ENCODE peak calls at places on chromosomes 5 and 9, in nine cellular contexts. One of them, this sample, is unnamed.

GRCh38 chr5:100165309-100165708 is 369.9 kb upstream of the FAM174A start:
- DNase-seq in thoracic aorta: no peak
- DNase-seq in Peyer's patch: no peak
- DNase-seq in AG04449: no peak
- DNase-seq in AG09319: no peak
- DNase-seq in progenitor cell of endocrine pancreas: no peak
- DNase-seq in mesothelial cell of epicardium: no peak
- DNase-seq in pancreas: no peak
- DNase-seq in endodermal cell: no peak
- DNase-seq in this sample: no peak

GRCh38 chr5:172530835-172531703 is 76.7 kb upstream of the SH3PXD2B start:
- DNase-seq in thoracic aorta: no peak
- DNase-seq in Peyer's patch: no peak
- DNase-seq in AG04449: no peak
- DNase-seq in AG09319: no peak
- DNase-seq in progenitor cell of endocrine pancreas: no peak
- DNase-seq in mesothelial cell of epicardium: peak; percentile 21
- DNase-seq in pancreas: no peak
- DNase-seq in endodermal cell: peak; percentile 27
- DNase-seq in this sample: no peak

GRCh38 chr5:179605026-179605833 is 18.2 kb downstream of the HNRNPH1 start:
- DNase-seq in thoracic aorta: no peak
- DNase-seq in Peyer's patch: no peak
- DNase-seq in AG04449: no peak
- DNase-seq in AG09319: no peak
- DNase-seq in progenitor cell of endocrine pancreas: no peak
- DNase-seq in mesothelial cell of epicardium: no peak
- DNase-seq in pancreas: no peak
- DNase-seq in endodermal cell: no peak
- DNase-seq in this sample: no peak

GRCh38 chr9:79431019-79431679 is 140.6 kb upstream of the TLE4 start:
- DNase-seq in thoracic aorta: no peak
- DNase-seq in Peyer's patch: no peak
- DNase-seq in AG04449: no peak
- DNase-seq in AG09319: no peak
- DNase-seq in progenitor cell of endocrine pancreas: no peak
- DNase-seq in mesothelial cell of epicardium: no peak
- DNase-seq in pancreas: no peak
- DNase-seq in endodermal cell: no peak
- DNase-seq in this sample: no peak

GRCh38 chr9:109320734-109321448 is at the start of gene EPB41L4B:
- DNase-seq in thoracic aorta: peak; percentile 32
- DNase-seq in Peyer's patch: peak; percentile 72
- DNase-seq in AG04449: peak; percentile 21
- DNase-seq in AG09319: peak; percentile 45
- DNase-seq in progenitor cell of endocrine pancreas: peak; percentile 96
- DNase-seq in mesothelial cell of epicardium: peak; percentile 97
- DNase-seq in pancreas: peak; percentile 97
- DNase-seq in endodermal cell: peak; percentile 98
- DNase-seq in this sample: peak; percentile 61

GRCh38 chr5:123450114-123450513 is 26.9 kb upstream of the CEP120 start:
- DNase-seq in thoracic aorta: no peak
- DNase-seq in Peyer's patch: no peak
- DNase-seq in AG04449: no peak
- DNase-seq in AG09319: no peak
- DNase-seq in progenitor cell of endocrine pancreas: no peak
- DNase-seq in mesothelial cell of epicardium: no peak
- DNase-seq in pancreas: no peak
- DNase-seq in endodermal cell: no peak
- DNase-seq in this sample: no peak

GRCh38 chr9:27425827-27426716 is 98.0 kb upstream of the IFNK start:
- DNase-seq in thoracic aorta: no peak
- DNase-seq in Peyer's patch: no peak
- DNase-seq in AG04449: no peak
- DNase-seq in AG09319: no peak
- DNase-seq in progenitor cell of endocrine pancreas: no peak
- DNase-seq in mesothelial cell of epicardium: no peak
- DNase-seq in pancreas: no peak
- DNase-seq in endodermal cell: peak; percentile 66
- DNase-seq in this sample: no peak

GRCh38 chr9:124327488-124327887 is 69.7 kb downstream of the NEK6 start:
- DNase-seq in thoracic aorta: no peak
- DNase-seq in Peyer's patch: no peak
- DNase-seq in AG04449: no peak
- DNase-seq in AG09319: no peak
- DNase-seq in progenitor cell of endocrine pancreas: no peak
- DNase-seq in mesothelial cell of epicardium: no peak
- DNase-seq in pancreas: no peak
- DNase-seq in endodermal cell: no peak
- DNase-seq in this sample: no peak

GRCh38 chr9:105157178-105157583 is 87.3 kb upstream of the SLC44A1 start:
- DNase-seq in thoracic aorta: no peak
- DNase-seq in Peyer's patch: peak; percentile 20
- DNase-seq in AG04449: peak; percentile 41
- DNase-seq in AG09319: peak; percentile 64
- DNase-seq in progenitor cell of endocrine pancreas: no peak
- DNase-seq in mesothelial cell of epicardium: no peak
- DNase-seq in pancreas: peak; percentile 47
- DNase-seq in endodermal cell: peak; percentile 65
- DNase-seq in this sample: no peak

GRCh38 chr9:71506821-71507220 is 261.5 kb downstream of the CEMIP2 start:
- DNase-seq in thoracic aorta: no peak
- DNase-seq in Peyer's patch: no peak
- DNase-seq in AG04449: no peak
- DNase-seq in AG09319: no peak
- DNase-seq in progenitor cell of endocrine pancreas: no peak
- DNase-seq in mesothelial cell of epicardium: no peak
- DNase-seq in pancreas: no peak
- DNase-seq in endodermal cell: no peak
- DNase-seq in this sample: no peak

GRCh38 chr9:127828262-127829031 is 25.8 kb downstream of the FPGS start:
- DNase-seq in thoracic aorta: peak; percentile 78
- DNase-seq in Peyer's patch: peak; percentile 39
- DNase-seq in AG04449: no peak
- DNase-seq in AG09319: peak; percentile 29
- DNase-seq in progenitor cell of endocrine pancreas: peak; percentile 63
- DNase-seq in mesothelial cell of epicardium: peak; percentile 70
- DNase-seq in pancreas: peak; percentile 73
- DNase-seq in endodermal cell: peak; percentile 99
- DNase-seq in this sample: no peak

GRCh38 chr5:40277161-40277906 is 402.4 kb upstream of the PTGER4 start:
- DNase-seq in thoracic aorta: no peak
- DNase-seq in Peyer's patch: no peak
- DNase-seq in AG04449: no peak
- DNase-seq in AG09319: no peak
- DNase-seq in progenitor cell of endocrine pancreas: no peak
- DNase-seq in mesothelial cell of epicardium: no peak
- DNase-seq in pancreas: no peak
- DNase-seq in endodermal cell: no peak
- DNase-seq in this sample: no peak

GRCh38 chr5:10880934-10881333 is 119.9 kb upstream of the DAP start:
- DNase-seq in thoracic aorta: no peak
- DNase-seq in Peyer's patch: no peak
- DNase-seq in AG04449: no peak
- DNase-seq in AG09319: no peak
- DNase-seq in progenitor cell of endocrine pancreas: no peak
- DNase-seq in mesothelial cell of epicardium: no peak
- DNase-seq in pancreas: no peak
- DNase-seq in endodermal cell: no peak
- DNase-seq in this sample: no peak

GRCh38 chr5:10886497-10886896 is 125.5 kb upstream of the DAP start:
- DNase-seq in thoracic aorta: no peak
- DNase-seq in Peyer's patch: no peak
- DNase-seq in AG04449: no peak
- DNase-seq in AG09319: no peak
- DNase-seq in progenitor cell of endocrine pancreas: no peak
- DNase-seq in mesothelial cell of epicardium: no peak
- DNase-seq in pancreas: no peak
- DNase-seq in endodermal cell: no peak
- DNase-seq in this sample: no peak

DNA sequence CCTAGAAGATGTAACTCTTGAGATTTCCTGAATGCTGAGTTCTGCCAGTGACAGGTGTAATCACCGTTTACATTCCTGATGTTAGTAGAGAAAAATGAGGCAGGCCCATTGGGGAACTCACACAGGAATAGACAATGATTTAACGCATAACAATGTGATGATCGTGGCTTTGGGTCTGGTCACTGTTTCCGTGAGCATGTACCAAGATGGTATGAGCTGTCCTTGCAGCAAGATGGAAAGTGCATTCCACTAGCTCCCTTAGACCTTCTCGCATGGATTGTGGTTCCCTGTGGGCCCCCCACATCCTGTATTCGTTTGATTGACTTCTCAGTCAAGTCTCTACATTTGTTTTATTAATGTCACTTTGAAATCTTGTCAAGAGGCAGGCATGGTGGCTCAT is 124.0 kb upstream of the DAP start:
- DNase-seq in thoracic aorta: no peak
- DNase-seq in Peyer's patch: no peak
- DNase-seq in AG04449: no peak
- DNase-seq in AG09319: no peak
- DNase-seq in progenitor cell of endocrine pancreas: no peak
- DNase-seq in mesothelial cell of epicardium: no peak
- DNase-seq in pancreas: no peak
- DNase-seq in endodermal cell: no peak
- DNase-seq in this sample: no peak
- TF ChIP-seq CTCF in thoracic aorta: no peak
- TF ChIP-seq CTCF in Peyer's patch: no peak
- TF ChIP-seq CTCF in AG04449: no peak
- TF ChIP-seq CTCF in AG09319: no peak
- TF ChIP-seq CTCF in progenitor cell of endocrine pancreas: no peak
- TF ChIP-seq CTCF in mesothelial cell of epicardium: no peak
- TF ChIP-seq CTCF in pancreas: no peak
- TF ChIP-seq CTCF in endodermal cell: no peak
- TF ChIP-seq CTCF in this sample: no peak

DNA sequence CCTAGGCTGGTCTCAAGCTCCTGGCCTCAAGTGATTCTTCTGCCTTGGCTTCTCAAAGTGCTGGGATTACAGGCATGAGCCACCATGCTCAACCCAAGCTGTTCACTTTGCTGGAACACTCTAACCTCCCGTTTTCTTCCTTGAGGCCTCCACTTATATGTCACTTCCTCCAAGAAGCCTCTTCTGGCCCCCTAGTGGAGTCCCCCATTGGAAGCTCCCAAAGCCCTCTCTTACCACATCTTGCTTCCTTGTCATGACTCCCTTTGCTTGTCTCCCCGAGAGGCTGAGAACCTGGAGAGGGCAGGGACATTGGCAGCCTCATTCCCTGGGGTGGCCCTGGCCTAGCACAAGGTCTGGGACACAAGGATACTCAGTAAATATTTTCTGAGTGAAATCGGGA is 80.8 kb downstream of the PDE6A start:
- DNase-seq in thoracic aorta: no peak
- DNase-seq in Peyer's patch: no peak
- DNase-seq in AG04449: no peak
- DNase-seq in AG09319: no peak
- DNase-seq in progenitor cell of endocrine pancreas: no peak
- DNase-seq in mesothelial cell of epicardium: no peak
- DNase-seq in pancreas: no peak
- DNase-seq in endodermal cell: no peak
- DNase-seq in this sample: no peak
- TF ChIP-seq CTCF in thoracic aorta: no peak
- TF ChIP-seq CTCF in Peyer's patch: no peak
- TF ChIP-seq CTCF in AG04449: no peak
- TF ChIP-seq CTCF in AG09319: no peak
- TF ChIP-seq CTCF in progenitor cell of endocrine pancreas: no peak
- TF ChIP-seq CTCF in mesothelial cell of epicardium: no peak
- TF ChIP-seq CTCF in pancreas: no peak
- TF ChIP-seq CTCF in endodermal cell: peak; percentile 43
- TF ChIP-seq CTCF in this sample: no peak

DNA sequence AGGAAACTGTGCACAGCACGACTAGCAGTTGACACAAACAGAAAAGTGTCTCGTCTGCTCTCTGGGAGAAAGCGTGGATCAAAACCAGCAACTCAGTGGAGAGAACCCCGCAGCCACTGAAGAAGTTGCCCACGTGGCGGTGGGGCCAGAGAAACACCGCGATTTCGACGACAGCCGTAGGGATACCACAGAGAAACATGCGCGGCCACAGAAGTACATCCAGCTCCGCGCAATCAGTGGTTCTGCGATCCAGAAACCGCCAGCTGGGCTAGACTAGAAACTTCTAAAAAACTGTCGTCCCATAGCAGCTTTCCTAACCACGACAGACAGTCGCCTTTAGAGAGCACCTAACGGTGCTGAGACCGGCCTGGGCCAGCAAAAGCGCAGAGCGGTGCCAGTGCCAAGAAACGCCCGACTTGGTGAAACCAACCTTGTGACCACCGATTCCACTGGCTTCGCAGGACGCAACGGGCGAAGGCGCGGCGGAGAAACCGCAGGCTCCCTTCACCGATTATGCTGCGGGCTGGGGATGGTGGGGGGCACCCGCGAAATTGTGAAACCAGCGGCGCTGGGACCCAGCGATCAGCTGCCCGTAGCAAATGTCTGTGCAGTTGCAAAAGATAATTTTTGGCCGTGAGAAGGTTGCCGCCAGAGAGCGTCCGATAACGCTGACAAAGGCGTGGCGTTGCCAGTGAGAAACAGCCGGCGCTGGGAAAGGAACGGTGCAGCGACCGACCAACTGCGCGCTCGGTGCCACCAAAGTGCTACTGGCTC is 2.7 kb upstream of the ANXA2R start:
- DNase-seq in thoracic aorta: no peak
- DNase-seq in Peyer's patch: peak; percentile 68
- DNase-seq in AG04449: no peak
- DNase-seq in AG09319: no peak
- DNase-seq in progenitor cell of endocrine pancreas: no peak
- DNase-seq in mesothelial cell of epicardium: peak; percentile 68
- DNase-seq in pancreas: peak; percentile 62
- DNase-seq in endodermal cell: peak; percentile 76
- DNase-seq in this sample: no peak
- TF ChIP-seq CTCF in thoracic aorta: no peak
- TF ChIP-seq CTCF in Peyer's patch: no peak
- TF ChIP-seq CTCF in AG04449: peak; percentile 22
- TF ChIP-seq CTCF in AG09319: peak; percentile 25
- TF ChIP-seq CTCF in progenitor cell of endocrine pancreas: no peak
- TF ChIP-seq CTCF in mesothelial cell of epicardium: no peak
- TF ChIP-seq CTCF in pancreas: no peak
- TF ChIP-seq CTCF in endodermal cell: peak; percentile 3
- TF ChIP-seq CTCF in this sample: peak; percentile 6

DNA sequence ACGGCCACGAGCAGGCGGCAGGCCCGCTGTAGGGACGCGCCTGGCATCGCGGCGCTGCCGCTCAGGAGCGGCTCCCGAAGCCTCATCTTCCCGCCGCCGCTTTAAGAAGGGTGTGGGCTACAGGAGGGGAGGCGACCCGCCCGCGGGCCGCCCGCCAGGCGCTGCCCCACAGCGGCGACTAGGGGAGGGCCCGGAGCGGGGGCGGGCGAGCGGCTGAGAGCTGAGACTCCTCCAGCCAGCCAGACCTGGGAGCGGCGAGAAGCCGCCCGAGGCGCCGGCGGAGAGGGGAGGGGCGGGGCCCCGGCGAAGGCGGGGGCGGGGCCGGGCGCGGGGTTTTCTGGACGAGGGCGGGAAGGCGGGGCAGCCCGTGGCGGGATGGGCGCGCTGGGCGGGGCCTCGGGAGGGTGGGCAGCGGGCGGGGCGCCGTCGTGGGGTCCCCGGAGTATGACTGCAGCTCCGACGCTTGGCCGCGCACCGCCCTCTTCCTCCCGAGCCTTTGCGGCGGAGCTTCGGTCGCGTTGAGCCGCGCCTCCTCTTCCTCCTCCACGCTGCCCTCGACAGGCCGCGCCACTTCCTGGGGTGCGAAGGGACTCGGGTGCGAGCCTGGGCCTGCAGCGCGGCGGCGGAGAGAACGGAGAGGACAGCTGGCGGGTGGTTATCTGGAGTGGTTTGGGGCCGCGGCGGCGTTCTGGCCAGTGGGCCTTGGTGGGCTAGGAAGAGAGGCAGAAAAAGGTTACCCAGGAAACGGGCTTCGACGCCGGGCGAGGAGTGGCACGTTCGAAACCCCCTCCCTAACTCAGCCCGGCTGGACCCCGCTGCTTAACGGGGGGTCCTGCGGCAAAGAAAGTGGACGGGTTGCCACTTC is at the start of gene B4GALT1:
- DNase-seq in thoracic aorta: peak; percentile 76
- DNase-seq in Peyer's patch: peak; percentile 97
- DNase-seq in AG04449: no peak
- DNase-seq in AG09319: peak; percentile 94
- DNase-seq in progenitor cell of endocrine pancreas: peak; percentile 93
- DNase-seq in mesothelial cell of epicardium: peak; percentile 97
- DNase-seq in pancreas: peak; percentile 95
- DNase-seq in endodermal cell: peak; percentile 97
- DNase-seq in this sample: peak; percentile 88
- TF ChIP-seq CTCF in thoracic aorta: peak; percentile 17
- TF ChIP-seq CTCF in Peyer's patch: peak; percentile 34
- TF ChIP-seq CTCF in AG04449: no peak
- TF ChIP-seq CTCF in AG09319: peak; percentile 0
- TF ChIP-seq CTCF in progenitor cell of endocrine pancreas: no peak
- TF ChIP-seq CTCF in mesothelial cell of epicardium: no peak
- TF ChIP-seq CTCF in pancreas: no peak
- TF ChIP-seq CTCF in endodermal cell: no peak
- TF ChIP-seq CTCF in this sample: no peak